ENCODE peak calls at places on chromosomes 3 and 15, in ten cellular contexts. X is body of pancreas, R is A549, T is heart left ventricle, V is lower leg skin, E is transverse colon, H is NB4, A is ovary, L is IMR-90, O is right lobe of liver. J is an unnamed sample.

GRCh38 chr3:105798381-105798934 is 70.4 kb downstream of the CBLB start:
- DNase-seq in X (no peak), R (no peak), T (no peak), V (no peak), E (no peak), H (peak), A (no peak), L (no peak), O (no peak), J (no peak)

GRCh38 chr3:122105626-122106025 is 50.5 kb downstream of the CD86 start:
- DNase-seq in X (no peak), R (no peak), T (no peak), V (no peak), E (no peak), H (no peak), A (no peak), L (peak), O (no peak), J (peak)

GRCh38 chr15:89926158-89926557 is 13.4 kb upstream of the ARPIN start:
- DNase-seq in X (peak), R (no peak), T (no peak), V (no peak), E (no peak), H (no peak), A (no peak), L (no peak), O (no peak), J (no peak)

GRCh38 chr3:187747506-187747905 is 2.2 kb upstream of the BCL6 start:
- DNase-seq in X (no peak), R (no peak), T (no peak), V (no peak), E (no peak), H (no peak), A (no peak), L (no peak), O (no peak), J (no peak)

GRCh38 chr3:56879453-56880224 is 77.9 kb upstream of the ARHGEF3 start:
- DNase-seq in X (no peak), R (no peak), T (no peak), V (no peak), E (no peak), H (no peak), A (no peak), L (peak), O (no peak), J (no peak)

GRCh38 chr3:10949197-10949596 is 43.4 kb upstream of the SLC6A1 start:
- DNase-seq in X (no peak), R (no peak), T (no peak), V (no peak), E (no peak), H (no peak), A (no peak), L (no peak), O (no peak), J (no peak)

GRCh38 chr15:69060744-69061143 is 46.2 kb downstream of the NOX5 start:
- DNase-seq in X (no peak), R (no peak), T (no peak), V (no peak), E (no peak), H (no peak), A (no peak), L (no peak), O (no peak), J (no peak)

GRCh38 chr3:94147039-94147438 is 84.2 kb downstream of the NSUN3 start:
- DNase-seq in X (no peak), R (no peak), T (no peak), V (no peak), E (no peak), H (no peak), A (no peak), L (no peak), O (no peak), J (no peak)

GRCh38 chr15:93278006-93278405 is 189.0 kb upstream of the RGMA start:
- DNase-seq in X (no peak), R (no peak), T (no peak), V (peak), E (no peak), H (no peak), A (no peak), L (no peak), O (no peak), J (no peak)

GRCh38 chr15:82231233-82231632 is 31.3 kb downstream of the EFL1 start:
- DNase-seq in X (no peak), R (no peak), T (no peak), V (no peak), E (no peak), H (no peak), A (no peak), L (no peak), O (no peak), J (no peak)

GRCh38 chr15:66815322-66815721 is 113.3 kb downstream of the SMAD6 start:
- DNase-seq in X (no peak), R (no peak), T (no peak), V (no peak), E (no peak), H (peak), A (no peak), L (peak), O (no peak), J (no peak)

GRCh38 chr3:149011676-149012075 is 20.3 kb downstream of the GYG1 start:
- DNase-seq in X (no peak), R (no peak), T (peak), V (no peak), E (no peak), H (no peak), A (no peak), L (no peak), O (no peak), J (no peak)

GRCh38 chr15:35874260-35874905 is 328.4 kb upstream of the DPH6 start:
- DNase-seq in X (no peak), R (peak), T (no peak), V (no peak), E (no peak), H (peak), A (no peak), L (peak), O (no peak), J (no peak)

GRCh38 chr3:51794202-51794601 is 15.2 kb upstream of the IQCF6 start:
- DNase-seq in X (no peak), R (no peak), T (no peak), V (no peak), E (no peak), H (no peak), A (no peak), L (no peak), O (no peak), J (no peak)

GRCh38 chr15:23447107-23447500 is at the start of gene GOLGA6L2:
- DNase-seq in X (no peak), R (peak), T (no peak), V (no peak), E (no peak), H (peak), A (no peak), L (no peak), O (no peak), J (no peak)

DNA sequence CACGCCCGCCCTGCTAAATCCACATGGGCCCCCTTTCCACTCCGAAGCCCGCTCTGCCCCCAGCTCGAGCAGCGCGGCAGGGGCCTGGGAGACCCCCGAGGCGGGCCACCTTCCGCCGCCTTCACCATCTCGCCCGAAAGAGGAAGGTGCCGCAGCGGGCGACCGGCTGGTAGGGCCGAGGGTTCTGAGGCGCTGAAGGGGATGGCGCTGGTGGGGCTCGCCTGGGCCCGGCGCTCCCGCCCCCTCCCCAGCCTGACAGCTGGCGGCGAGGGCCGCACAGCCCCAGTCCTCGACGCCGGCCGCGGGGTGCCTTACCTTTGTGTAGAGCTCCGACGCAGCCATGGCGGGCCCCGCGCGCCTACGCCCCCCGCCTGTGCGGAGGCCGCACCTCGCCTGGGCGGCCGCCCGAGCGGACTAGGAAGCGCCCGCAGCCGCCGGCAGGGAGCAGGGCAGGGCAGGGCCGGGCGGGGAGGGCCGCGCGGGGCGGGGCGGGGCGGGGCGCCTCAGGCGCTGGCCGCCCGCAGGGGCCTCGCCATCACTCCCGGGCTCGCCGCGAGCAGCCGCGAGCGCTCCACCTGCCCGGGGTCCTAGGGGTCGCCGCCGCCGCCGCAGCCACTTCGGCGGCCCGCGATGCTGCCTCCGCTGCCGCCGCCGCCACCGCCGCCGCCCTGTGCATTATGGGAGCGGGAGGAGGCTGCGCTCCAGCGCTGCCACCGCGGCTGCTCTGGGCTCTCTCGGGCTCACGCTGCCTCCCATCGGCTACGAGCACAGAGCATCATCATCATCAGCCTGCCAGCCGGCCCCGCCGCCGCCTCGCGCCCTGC is at the start of gene MYO5A:
- DNase-seq in X (peak), R (peak), T (peak), V (peak), E (peak), H (peak), A (peak), L (peak), O (peak), J (peak)
- TF ChIP-seq POLR2A in X (peak), R (peak), T (no peak), V (no peak), E (peak), H (no peak), A (no peak), L (peak), O (peak), J (no peak)

DNA sequence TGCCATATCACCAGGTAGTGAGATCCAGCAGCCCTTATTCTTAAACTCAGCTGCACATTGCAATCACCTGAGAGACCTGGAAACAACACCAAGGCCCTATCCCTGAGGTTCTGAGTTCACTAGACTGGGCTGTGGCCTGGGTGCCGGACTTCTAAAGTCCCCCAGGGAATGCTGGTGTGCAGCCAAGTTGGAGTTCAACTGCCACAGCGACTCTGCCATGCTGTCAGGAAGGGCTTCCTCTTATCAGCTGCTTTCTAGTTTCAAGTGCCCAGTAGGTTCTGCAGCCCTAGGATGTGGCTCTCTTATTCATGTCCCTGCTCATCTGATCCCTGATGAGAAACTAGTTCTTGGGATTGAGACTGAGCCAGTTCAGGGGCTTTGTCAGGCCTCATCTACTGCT is 47.8 kb downstream of the ACAA1 start:
- DNase-seq in X (no peak), R (no peak), T (no peak), V (no peak), E (no peak), H (no peak), A (no peak), L (no peak), O (no peak), J (no peak)
- TF ChIP-seq CTCF in X (no peak), R (no peak), T (no peak), V (no peak), E (no peak), H (no peak), A (no peak), L (no peak), O (no peak), J (no peak)

DNA sequence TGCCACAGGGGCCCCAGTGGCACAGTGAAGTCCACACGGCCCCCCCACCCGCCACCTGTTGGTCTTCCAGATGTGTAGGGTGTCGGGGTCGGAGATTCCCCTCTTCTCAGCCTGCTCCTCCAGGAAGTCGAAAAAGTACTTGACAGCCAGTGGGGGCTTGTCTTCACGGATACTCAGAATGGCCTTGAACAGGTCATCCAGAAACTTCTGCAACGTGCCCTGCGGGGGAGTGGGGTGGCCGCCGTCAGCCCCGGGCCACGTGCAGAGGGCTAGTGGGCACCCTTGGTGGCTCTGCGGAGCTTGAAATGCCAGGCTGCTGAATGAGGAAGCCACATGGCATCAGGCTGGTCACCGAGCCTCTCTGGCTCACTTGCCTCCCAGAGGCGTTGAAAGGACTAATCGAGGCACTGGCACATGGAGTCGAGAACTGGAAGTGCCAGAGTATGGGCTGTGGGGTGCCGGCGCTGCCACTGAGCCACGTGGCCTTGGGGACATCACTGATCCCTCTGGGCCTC is 16.6 kb downstream of the H1-8 start:
- DNase-seq in X (no peak), R (no peak), T (no peak), V (no peak), E (no peak), H (no peak), A (no peak), L (no peak), O (no peak), J (no peak)
- H3K4me3 ChIP-seq in X (no peak), R (no peak), T (no peak), V (no peak), E (no peak), H (no peak), A (no peak), L (peak), O (no peak), J (no peak)

DNA sequence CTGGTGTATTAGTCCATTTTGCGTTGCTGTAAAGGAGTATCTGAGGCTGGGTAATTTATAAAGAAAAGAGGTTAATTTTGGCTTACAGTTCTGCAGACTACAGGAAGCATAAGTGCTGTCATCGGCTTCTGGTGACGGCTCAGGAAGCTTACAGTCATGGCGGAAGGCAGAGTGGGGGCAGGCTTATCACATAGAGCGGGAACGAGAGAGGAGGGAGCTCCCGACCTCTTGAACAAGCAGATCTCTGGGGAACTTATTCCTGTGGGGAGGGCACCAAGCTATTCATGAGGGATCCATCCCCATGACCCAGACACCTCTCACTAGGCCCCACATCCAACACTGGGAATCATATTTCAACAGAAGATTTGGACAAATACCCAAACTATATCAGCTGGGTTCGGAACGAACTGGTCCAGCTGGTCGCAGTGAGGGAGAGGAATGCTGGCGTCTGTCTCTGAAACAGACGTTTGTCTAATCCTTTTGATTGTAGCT is 72.5 kb downstream of the LMLN start:
- DNase-seq in X (no peak), R (no peak), T (no peak), V (no peak), E (no peak), H (no peak), A (no peak), L (peak), O (no peak), J (no peak)
- TF ChIP-seq POLR2A in X (no peak), R (no peak), T (no peak), V (no peak), E (no peak), H (no peak), A (no peak), L (no peak), O (no peak), J (no peak)

GRCh38 chr3:77159182-77159581 is 119.3 kb downstream of the ROBO2 start:
- DNase-seq in X (no peak), R (peak), T (no peak), V (no peak), E (no peak), H (no peak), A (no peak), L (no peak), O (no peak), J (no peak)
- TF ChIP-seq CTCF in X (no peak), R (no peak), T (no peak), V (no peak), E (no peak), H (no peak), A (no peak), L (no peak), O (peak), J (no peak)

GRCh38 chr15:39785139-39785538 is 2.5 kb upstream of the FSIP1 start:
- DNase-seq in X (peak), R (no peak), T (no peak), V (no peak), E (no peak), H (no peak), A (no peak), L (no peak), O (no peak), J (no peak)
- H3K4me3 ChIP-seq in X (no peak), R (no peak), T (no peak), V (no peak), E (no peak), H (no peak), A (no peak), L (no peak), O (no peak), J (no peak)

J was measured in breast epithelium.